ENCODE peak calls at places on chromosome 3, in seven cellular contexts. One of them, this sample, is unnamed.

GRCh38 chr3:126266291-126266840 is 86.0 kb upstream of the ALDH1L1 start:
- DNase-seq in nephron progenitor cell: peak; percentile 30
- DNase-seq in kidney tubule cell: no peak
- DNase-seq in naive thymus-derived CD8-positive, alpha-beta T cell: no peak
- DNase-seq in AG04450: no peak
- DNase-seq in HT-29: no peak
- DNase-seq in stimulated activated CD4-positive, alpha-beta T cell treated with anti-CD3 and anti-CD28 coated beads, Interleukin-15, amount 100 ng/mL, for 24 hours: no peak
- DNase-seq in this sample: no peak

GRCh38 chr3:49260711-49261357 is 16.2 kb downstream of the C3orf62 start:
- DNase-seq in nephron progenitor cell: no peak
- DNase-seq in stimulated activated CD4-positive, alpha-beta T cell treated with anti-CD3 and anti-CD28 coated beads, Interleukin-15, amount 100 ng/mL, for 24 hours: no peak
- DNase-seq in naive thymus-derived CD8-positive, alpha-beta T cell: no peak
- DNase-seq in kidney tubule cell: no peak
- DNase-seq in AG04450: no peak
- DNase-seq in HT-29: peak; percentile 45
- DNase-seq in this sample: no peak

GRCh38 chr3:134768116-134768515 is 26.9 kb upstream of the EPHB1 start:
- DNase-seq in stimulated activated CD4-positive, alpha-beta T cell treated with anti-CD3 and anti-CD28 coated beads, Interleukin-15, amount 100 ng/mL, for 24 hours: no peak
- DNase-seq in HT-29: no peak
- DNase-seq in AG04450: no peak
- DNase-seq in nephron progenitor cell: no peak
- DNase-seq in kidney tubule cell: no peak
- DNase-seq in naive thymus-derived CD8-positive, alpha-beta T cell: no peak
- DNase-seq in this sample: no peak

GRCh38 chr3:141853146-141853690 is 23.2 kb upstream of the ATP1B3 start:
- DNase-seq in nephron progenitor cell: no peak
- DNase-seq in kidney tubule cell: no peak
- DNase-seq in naive thymus-derived CD8-positive, alpha-beta T cell: no peak
- DNase-seq in AG04450: no peak
- DNase-seq in stimulated activated CD4-positive, alpha-beta T cell treated with anti-CD3 and anti-CD28 coated beads, Interleukin-15, amount 100 ng/mL, for 24 hours: no peak
- DNase-seq in HT-29: no peak
- DNase-seq in this sample: no peak

GRCh38 chr3:38834110-38834509 is 18.1 kb upstream of the SCN10A start:
- DNase-seq in HT-29: peak; percentile 14
- DNase-seq in kidney tubule cell: peak; percentile 61
- DNase-seq in naive thymus-derived CD8-positive, alpha-beta T cell: no peak
- DNase-seq in stimulated activated CD4-positive, alpha-beta T cell treated with anti-CD3 and anti-CD28 coated beads, Interleukin-15, amount 100 ng/mL, for 24 hours: peak; percentile 56
- DNase-seq in AG04450: peak; percentile 55
- DNase-seq in nephron progenitor cell: peak; percentile 54
- DNase-seq in this sample: no peak

GRCh38 chr3:112409061-112409460 is 76.1 kb downstream of the CD200 start:
- DNase-seq in naive thymus-derived CD8-positive, alpha-beta T cell: no peak
- DNase-seq in nephron progenitor cell: no peak
- DNase-seq in HT-29: peak; percentile 88
- DNase-seq in stimulated activated CD4-positive, alpha-beta T cell treated with anti-CD3 and anti-CD28 coated beads, Interleukin-15, amount 100 ng/mL, for 24 hours: no peak
- DNase-seq in AG04450: no peak
- DNase-seq in kidney tubule cell: peak; percentile 93
- DNase-seq in this sample: no peak

GRCh38 chr3:197465996-197466549 is 89.7 kb downstream of the BDH1 start:
- DNase-seq in kidney tubule cell: peak; percentile 24
- DNase-seq in nephron progenitor cell: no peak
- DNase-seq in AG04450: no peak
- DNase-seq in stimulated activated CD4-positive, alpha-beta T cell treated with anti-CD3 and anti-CD28 coated beads, Interleukin-15, amount 100 ng/mL, for 24 hours: peak; percentile 24
- DNase-seq in HT-29: no peak
- DNase-seq in naive thymus-derived CD8-positive, alpha-beta T cell: no peak
- DNase-seq in this sample: no peak

GRCh38 chr3:23612296-23612891 is 193.4 kb upstream of the UBE2E1 start:
- DNase-seq in stimulated activated CD4-positive, alpha-beta T cell treated with anti-CD3 and anti-CD28 coated beads, Interleukin-15, amount 100 ng/mL, for 24 hours: no peak
- DNase-seq in naive thymus-derived CD8-positive, alpha-beta T cell: no peak
- DNase-seq in kidney tubule cell: peak; percentile 67
- DNase-seq in HT-29: no peak
- DNase-seq in AG04450: peak; percentile 30
- DNase-seq in nephron progenitor cell: no peak
- DNase-seq in this sample: no peak

GRCh38 chr3:38627956-38628355 is 21.5 kb downstream of the SCN5A start:
- DNase-seq in HT-29: peak; percentile 17
- DNase-seq in kidney tubule cell: no peak
- DNase-seq in stimulated activated CD4-positive, alpha-beta T cell treated with anti-CD3 and anti-CD28 coated beads, Interleukin-15, amount 100 ng/mL, for 24 hours: peak; percentile 45
- DNase-seq in naive thymus-derived CD8-positive, alpha-beta T cell: no peak
- DNase-seq in nephron progenitor cell: peak; percentile 64
- DNase-seq in AG04450: no peak
- DNase-seq in this sample: no peak

GRCh38 chr3:194327414-194328079 is 23.6 kb downstream of the CPN2 start:
- DNase-seq in nephron progenitor cell: no peak
- DNase-seq in stimulated activated CD4-positive, alpha-beta T cell treated with anti-CD3 and anti-CD28 coated beads, Interleukin-15, amount 100 ng/mL, for 24 hours: no peak
- DNase-seq in HT-29: no peak
- DNase-seq in naive thymus-derived CD8-positive, alpha-beta T cell: peak; percentile 16
- DNase-seq in AG04450: no peak
- DNase-seq in kidney tubule cell: no peak
- DNase-seq in this sample: no peak

GRCh38 chr3:73667889-73668288 is 43.1 kb upstream of the PDZRN3 start:
- DNase-seq in stimulated activated CD4-positive, alpha-beta T cell treated with anti-CD3 and anti-CD28 coated beads, Interleukin-15, amount 100 ng/mL, for 24 hours: no peak
- DNase-seq in kidney tubule cell: no peak
- DNase-seq in AG04450: no peak
- DNase-seq in naive thymus-derived CD8-positive, alpha-beta T cell: no peak
- DNase-seq in nephron progenitor cell: no peak
- DNase-seq in HT-29: no peak
- DNase-seq in this sample: no peak

GRCh38 chr3:196241704-196242103 is 25.4 kb downstream of the SLC51A start:
- DNase-seq in naive thymus-derived CD8-positive, alpha-beta T cell: no peak
- DNase-seq in stimulated activated CD4-positive, alpha-beta T cell treated with anti-CD3 and anti-CD28 coated beads, Interleukin-15, amount 100 ng/mL, for 24 hours: no peak
- DNase-seq in nephron progenitor cell: no peak
- DNase-seq in AG04450: no peak
- DNase-seq in kidney tubule cell: no peak
- DNase-seq in HT-29: no peak
- DNase-seq in this sample: no peak

GRCh38 chr3:195835791-195836190 is 24.1 kb upstream of the MUC4 start:
- DNase-seq in nephron progenitor cell: no peak
- DNase-seq in stimulated activated CD4-positive, alpha-beta T cell treated with anti-CD3 and anti-CD28 coated beads, Interleukin-15, amount 100 ng/mL, for 24 hours: no peak
- DNase-seq in HT-29: no peak
- DNase-seq in AG04450: no peak
- DNase-seq in naive thymus-derived CD8-positive, alpha-beta T cell: no peak
- DNase-seq in kidney tubule cell: no peak
- DNase-seq in this sample: no peak

GRCh38 chr3:123652346-123652984 is 67.6 kb upstream of the HACD2 start:
- DNase-seq in nephron progenitor cell: peak; percentile 91
- DNase-seq in HT-29: peak; percentile 88
- DNase-seq in kidney tubule cell: peak; percentile 74
- DNase-seq in stimulated activated CD4-positive, alpha-beta T cell treated with anti-CD3 and anti-CD28 coated beads, Interleukin-15, amount 100 ng/mL, for 24 hours: peak; percentile 54
- DNase-seq in AG04450: no peak
- DNase-seq in naive thymus-derived CD8-positive, alpha-beta T cell: no peak
- DNase-seq in this sample: no peak

GRCh38 chr3:196694202-196694638 is 17.8 kb downstream of the CEP19 start:
- DNase-seq in naive thymus-derived CD8-positive, alpha-beta T cell: no peak
- DNase-seq in nephron progenitor cell: no peak
- DNase-seq in stimulated activated CD4-positive, alpha-beta T cell treated with anti-CD3 and anti-CD28 coated beads, Interleukin-15, amount 100 ng/mL, for 24 hours: peak; percentile 16
- DNase-seq in AG04450: no peak
- DNase-seq in HT-29: no peak
- DNase-seq in kidney tubule cell: no peak
- DNase-seq in this sample: no peak

GRCh38 chr3:195543642-195544536 is 764 bp upstream of the PPP1R2 start:
- DNase-seq in HT-29: no peak
- DNase-seq in stimulated activated CD4-positive, alpha-beta T cell treated with anti-CD3 and anti-CD28 coated beads, Interleukin-15, amount 100 ng/mL, for 24 hours: no peak
- DNase-seq in AG04450: no peak
- DNase-seq in naive thymus-derived CD8-positive, alpha-beta T cell: no peak
- DNase-seq in kidney tubule cell: no peak
- DNase-seq in nephron progenitor cell: peak; percentile 44
- DNase-seq in this sample: no peak

GRCh38 chr3:66504761-66505641 is 4.2 kb upstream of the LRIG1 start:
- DNase-seq in stimulated activated CD4-positive, alpha-beta T cell treated with anti-CD3 and anti-CD28 coated beads, Interleukin-15, amount 100 ng/mL, for 24 hours: no peak
- DNase-seq in nephron progenitor cell: no peak
- DNase-seq in HT-29: no peak
- DNase-seq in AG04450: no peak
- DNase-seq in kidney tubule cell: peak; percentile 63
- DNase-seq in naive thymus-derived CD8-positive, alpha-beta T cell: no peak
- DNase-seq in this sample: no peak

GRCh38 chr3:124325248-124325647 is 333.3 kb upstream of the ROPN1 start:
- DNase-seq in AG04450: no peak
- DNase-seq in naive thymus-derived CD8-positive, alpha-beta T cell: no peak
- DNase-seq in nephron progenitor cell: no peak
- DNase-seq in kidney tubule cell: no peak
- DNase-seq in stimulated activated CD4-positive, alpha-beta T cell treated with anti-CD3 and anti-CD28 coated beads, Interleukin-15, amount 100 ng/mL, for 24 hours: no peak
- DNase-seq in HT-29: no peak
- DNase-seq in this sample: no peak

GRCh38 chr3:87052499-87053260 is 61.7 kb upstream of the VGLL3 start:
- DNase-seq in AG04450: no peak
- DNase-seq in stimulated activated CD4-positive, alpha-beta T cell treated with anti-CD3 and anti-CD28 coated beads, Interleukin-15, amount 100 ng/mL, for 24 hours: no peak
- DNase-seq in nephron progenitor cell: no peak
- DNase-seq in kidney tubule cell: no peak
- DNase-seq in naive thymus-derived CD8-positive, alpha-beta T cell: no peak
- DNase-seq in HT-29: no peak
- DNase-seq in this sample: no peak

GRCh38 chr3:142817897-142818296 is 71.0 kb downstream of the PCOLCE2 start:
- DNase-seq in naive thymus-derived CD8-positive, alpha-beta T cell: no peak
- DNase-seq in stimulated activated CD4-positive, alpha-beta T cell treated with anti-CD3 and anti-CD28 coated beads, Interleukin-15, amount 100 ng/mL, for 24 hours: no peak
- DNase-seq in nephron progenitor cell: no peak
- DNase-seq in kidney tubule cell: no peak
- DNase-seq in AG04450: no peak
- DNase-seq in HT-29: no peak
- DNase-seq in this sample: no peak

GRCh38 chr3:156723182-156723619 is 48.8 kb downstream of the TIPARP start:
- DNase-seq in stimulated activated CD4-positive, alpha-beta T cell treated with anti-CD3 and anti-CD28 coated beads, Interleukin-15, amount 100 ng/mL, for 24 hours: no peak
- DNase-seq in AG04450: no peak
- DNase-seq in HT-29: no peak
- DNase-seq in nephron progenitor cell: no peak
- DNase-seq in kidney tubule cell: peak; percentile 23
- DNase-seq in naive thymus-derived CD8-positive, alpha-beta T cell: no peak
- DNase-seq in this sample: no peak

GRCh38 chr3:54836876-54837275 is 91.0 kb downstream of the LRTM1 start:
- DNase-seq in kidney tubule cell: peak; percentile 46
- DNase-seq in stimulated activated CD4-positive, alpha-beta T cell treated with anti-CD3 and anti-CD28 coated beads, Interleukin-15, amount 100 ng/mL, for 24 hours: no peak
- DNase-seq in AG04450: no peak
- DNase-seq in nephron progenitor cell: peak; percentile 23
- DNase-seq in HT-29: no peak
- DNase-seq in naive thymus-derived CD8-positive, alpha-beta T cell: no peak
- DNase-seq in this sample: no peak